ENCODE peak calls at places on chromosome 6, in nine cellular contexts. O is activated T-helper 1 cell treated with Interleukin-2 at 50 U/mL for 16 hours; Z is ELR; C is activated T-cell treated with anti-CD3 and anti-CD28 coated beads, Interleukin-2, amount 50 U/mL, for 1 hour; I is RPMI7951; Q is kidney epithelial cell; V is T-cell; G is H1; B is D341Med. T is an unnamed sample.

GRCh38 chr6:53906842-53907241 is 112.0 kb downstream of the LRRC1 start:
- DNase-seq in O (no peak), Z (no peak), C (no peak), I (peak), Q (no peak), V (no peak), G (no peak), B (no peak), T (no peak)

GRCh38 chr6:82270791-82271392 is 23.3 kb upstream of the IBTK start:
- DNase-seq in O (no peak), Z (peak), C (no peak), I (peak), Q (no peak), V (no peak), G (no peak), B (peak), T (no peak)

GRCh38 chr6:154070657-154071056 is 31.6 kb downstream of the OPRM1 start:
- DNase-seq in O (no peak), Z (peak), C (no peak), I (no peak), Q (peak), V (no peak), G (no peak), B (no peak), T (no peak)

GRCh38 chr6:134288538-134289203 is 29.2 kb downstream of the SGK1 start:
- DNase-seq in O (no peak), Z (peak), C (no peak), I (peak), Q (peak), V (no peak), G (no peak), B (no peak), T (no peak)

GRCh38 chr6:130943738-130944137 is 116.5 kb downstream of the SMLR1 start:
- DNase-seq in O (no peak), Z (no peak), C (no peak), I (no peak), Q (no peak), V (no peak), G (no peak), B (no peak), T (no peak)

GRCh38 chr6:4567141-4567540 is 209.1 kb upstream of the CDYL start:
- DNase-seq in O (no peak), Z (peak), C (no peak), I (peak), Q (peak), V (no peak), G (no peak), B (no peak), T (no peak)

GRCh38 chr6:22295145-22295544 is 1.7 kb downstream of the PRL start:
- DNase-seq in O (no peak), Z (no peak), C (no peak), I (no peak), Q (no peak), V (no peak), G (no peak), B (peak), T (no peak)

GRCh38 chr6:150102750-150103270 is 33.9 kb upstream of the ULBP3 start:
- DNase-seq in O (no peak), Z (no peak), C (no peak), I (no peak), Q (no peak), V (no peak), G (no peak), B (no peak), T (no peak)

GRCh38 chr6:44849829-44850228 is 462.3 kb downstream of the CDC5L start:
- DNase-seq in O (no peak), Z (no peak), C (no peak), I (no peak), Q (no peak), V (no peak), G (no peak), B (no peak), T (no peak)

GRCh38 chr6:29516108-29516507 is 28.4 kb upstream of the MAS1L start:
- DNase-seq in O (no peak), Z (peak), C (no peak), I (peak), Q (peak), V (no peak), G (no peak), B (no peak), T (no peak)

GRCh38 chr6:27889275-27889627 is 22.9 kb downstream of the OR2B2 start:
- DNase-seq in O (no peak), Z (no peak), C (no peak), I (no peak), Q (no peak), V (no peak), G (no peak), B (no peak), T (no peak)

GRCh38 chr6:149891259-149891658 is 6.7 kb downstream of the RAET1E start:
- DNase-seq in O (no peak), Z (no peak), C (no peak), I (no peak), Q (no peak), V (no peak), G (no peak), B (no peak), T (no peak)

GRCh38 chr6:31702819-31703716 is at the start of gene ABHD16A:
- DNase-seq in O (peak), Z (peak), C (peak), I (peak), Q (peak), V (peak), G (peak), B (peak), T (peak)

GRCh38 chr6:40819182-40819834 is 219.7 kb downstream of the UNC5CL start:
- DNase-seq in O (no peak), Z (no peak), C (no peak), I (no peak), Q (no peak), V (no peak), G (no peak), B (no peak), T (no peak)

GRCh38 chr6:161522286-161522685 is 248.4 kb upstream of the AGPAT4 start:
- DNase-seq in O (no peak), Z (no peak), C (no peak), I (no peak), Q (no peak), V (no peak), G (no peak), B (no peak), T (no peak)

GRCh38 chr6:148758492-148758891 is 11.7 kb downstream of the UST start:
- DNase-seq in O (no peak), Z (no peak), C (no peak), I (no peak), Q (no peak), V (peak), G (no peak), B (no peak), T (no peak)

GRCh38 chr6:112153926-112154621 is 66.7 kb downstream of the FAM229B start:
- DNase-seq in O (no peak), Z (peak), C (no peak), I (peak), Q (peak), V (no peak), G (no peak), B (no peak), T (no peak)

GRCh38 chr6:46368137-46368536 is 123.1 kb downstream of the RCAN2 start:
- DNase-seq in O (no peak), Z (no peak), C (no peak), I (no peak), Q (no peak), V (no peak), G (no peak), B (no peak), T (no peak)